ENCODE peak calls at places on chromosome 1, in seven cellular contexts. C, P, Z, Q, N, H and I are unnamed samples.

GRCh38 chr1:226872455-226872854 is 2.0 kb downstream of the PSEN2 start:
- DNase-seq in C (no peak), P (no peak), Z (no peak), Q (peak; percentile 81), N (no peak), H (no peak), I (no peak)

GRCh38 chr1:9787702-9788101 is 36.1 kb downstream of the CLSTN1 start:
- DNase-seq in C (peak; percentile 32), P (no peak), Z (no peak), Q (no peak), N (no peak), H (no peak), I (peak; percentile 34)

GRCh38 chr1:10179751-10180150 is 30.6 kb upstream of the KIF1B start:
- DNase-seq in C (no peak), P (no peak), Z (no peak), Q (no peak), N (no peak), H (no peak), I (no peak)

GRCh38 chr1:94641990-94642389 is 100.4 kb upstream of the F3 start:
- DNase-seq in C (no peak), P (no peak), Z (no peak), Q (no peak), N (no peak), H (no peak), I (no peak)

GRCh38 chr1:17404820-17405219 is 32.8 kb downstream of the PADI6 start:
- DNase-seq in C (no peak), P (no peak), Z (no peak), Q (no peak), N (no peak), H (no peak), I (no peak)

GRCh38 chr1:175918364-175918801 is 175.0 kb upstream of the TNR start:
- DNase-seq in C (no peak), P (no peak), Z (no peak), Q (no peak), N (no peak), H (no peak), I (no peak)

GRCh38 chr1:243496173-243496553 is 240.3 kb downstream of the SDCCAG8 start:
- DNase-seq in C (no peak), P (peak; percentile 54), Z (no peak), Q (no peak), N (no peak), H (peak; percentile 50), I (peak; percentile 86)

GRCh38 chr1:174743654-174744561 is 255.8 kb upstream of the CACYBP start:
- DNase-seq in C (no peak), P (no peak), Z (no peak), Q (no peak), N (no peak), H (no peak), I (no peak)

GRCh38 chr1:6245869-6246496 is 2.0 kb downstream of the HES3 start:
- DNase-seq in C (peak; percentile 79), P (no peak), Z (no peak), Q (no peak), N (no peak), H (no peak), I (no peak)

GRCh38 chr1:153567621-153568366 is 2.1 kb upstream of the S100A2 start:
- DNase-seq in C (no peak), P (no peak), Z (no peak), Q (peak; percentile 21), N (peak; percentile 62), H (no peak), I (no peak)

GRCh38 chr1:99590578-99591209 is 55.2 kb upstream of the PALMD start:
- DNase-seq in C (no peak), P (peak; percentile 22), Z (no peak), Q (peak; percentile 17), N (no peak), H (peak; percentile 61), I (no peak)

GRCh38 chr1:8625981-8626898 is 191.2 kb downstream of the RERE start:
- DNase-seq in C (no peak), P (no peak), Z (no peak), Q (no peak), N (no peak), H (no peak), I (no peak)

GRCh38 chr1:193105821-193106177 is 585 bp upstream of the GLRX2 start:
- DNase-seq in C (no peak), P (no peak), Z (no peak), Q (no peak), N (no peak), H (no peak), I (no peak)

GRCh38 chr1:211738709-211739301 is 63.4 kb upstream of the NEK2 start:
- DNase-seq in C (no peak), P (no peak), Z (no peak), Q (no peak), N (peak; percentile 86), H (no peak), I (no peak)

GRCh38 chr1:166176416-166176815 is 9.6 kb upstream of the FAM78B start:
- DNase-seq in C (no peak), P (no peak), Z (no peak), Q (no peak), N (no peak), H (no peak), I (no peak)

GRCh38 chr1:44025816-44026215 is 5.4 kb downstream of the SLC6A9 start:
- DNase-seq in C (no peak), P (no peak), Z (peak; percentile 63), Q (no peak), N (peak; percentile 50), H (peak; percentile 4), I (no peak)

GRCh38 chr1:67888208-67888607 is 54.9 kb upstream of the GNG12 start:
- DNase-seq in C (no peak), P (no peak), Z (no peak), Q (no peak), N (no peak), H (no peak), I (no peak)

GRCh38 chr1:3067301-3067670 is 1.7 kb upstream of the PRDM16 start:
- DNase-seq in C (peak; percentile 75), P (no peak), Z (peak; percentile 46), Q (peak; percentile 32), N (peak; percentile 58), H (peak; percentile 28), I (peak; percentile 48)

GRCh38 chr1:174153085-174153824 is 6.1 kb upstream of the RABGAP1L start:
- DNase-seq in C (no peak), P (no peak), Z (no peak), Q (no peak), N (no peak), H (no peak), I (no peak)

GRCh38 chr1:118147542-118147941 is 37.5 kb downstream of the SPAG17 start:
- DNase-seq in C (no peak), P (no peak), Z (no peak), Q (no peak), N (no peak), H (no peak), I (no peak)

GRCh38 chr1:155466996-155467395 is 95.6 kb downstream of the ASH1L start:
- DNase-seq in C (no peak), P (no peak), Z (no peak), Q (no peak), N (no peak), H (no peak), I (no peak)

GRCh38 chr1:245084551-245084950 is 70.2 kb upstream of the KIF26B start:
- DNase-seq in C (no peak), P (no peak), Z (no peak), Q (no peak), N (no peak), H (no peak), I (no peak)

GRCh38 chr1:51622455-51622913 is 5.6 kb downstream of the OSBPL9 start:
- DNase-seq in C (no peak), P (no peak), Z (no peak), Q (no peak), N (no peak), H (peak; percentile 57), I (peak; percentile 86)

GRCh38 chr1:27455166-27455811 is 34.7 kb downstream of the WASF2 start:
- DNase-seq in C (no peak), P (no peak), Z (no peak), Q (no peak), N (no peak), H (no peak), I (no peak)

DNA sequence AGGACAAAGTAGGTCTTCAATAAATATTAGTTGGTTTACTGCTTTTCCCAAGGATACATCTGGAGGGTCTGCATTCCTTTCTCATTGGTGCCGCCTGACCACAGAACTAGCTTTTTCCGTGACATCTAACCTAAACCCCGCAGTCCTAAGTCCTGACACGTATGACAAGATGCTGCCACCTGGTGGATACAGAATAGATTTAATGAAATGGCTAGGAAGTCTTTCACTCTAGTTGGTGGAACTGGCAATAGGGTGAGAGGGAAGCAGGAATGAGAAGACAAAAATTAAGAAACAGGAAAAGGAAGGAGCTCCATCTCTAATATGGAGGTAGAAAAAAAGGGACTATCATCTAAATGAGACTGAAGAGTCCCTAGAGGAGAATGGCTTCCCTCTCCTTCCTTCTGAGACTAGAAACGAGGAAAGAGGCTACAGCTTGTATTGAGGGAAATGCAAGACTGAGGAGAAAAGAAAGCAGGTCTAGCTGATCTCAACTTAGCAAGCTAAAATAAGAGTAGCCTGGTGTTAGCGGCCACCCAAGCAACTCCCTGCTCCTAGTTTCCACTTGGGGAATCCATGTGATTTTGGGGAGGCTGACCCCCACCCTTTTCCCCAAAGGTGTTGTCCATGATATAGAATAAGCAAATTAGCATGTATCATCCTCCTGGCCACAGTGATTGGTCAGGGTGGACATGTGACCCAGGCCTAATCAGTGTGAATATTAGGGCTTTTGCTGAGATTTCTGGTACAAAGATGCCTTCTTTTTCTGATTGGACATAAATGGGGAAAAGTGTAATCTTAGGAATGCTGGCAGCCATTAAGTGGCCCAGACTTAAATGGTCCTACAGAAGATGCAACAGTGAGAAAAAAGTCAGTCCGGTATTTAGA is 5.9 kb downstream of the RFX5 start:
- DNase-seq in C (no peak), P (no peak), Z (no peak), Q (peak; percentile 55), N (no peak), H (no peak), I (no peak)
- H3K27ac ChIP-seq in C (no peak overlapping the region), P (no peak overlapping the region), Z (peak overlapping the region; percentile 34), Q (no peak overlapping the region), N (peak overlapping the region; percentile 45), H (peak overlapping the region; percentile 54), I (peak overlapping the region; percentile 55)

GRCh38 chr1:36136535-36136934 is 11.5 kb upstream of the COL8A2 start:
- DNase-seq in C (no peak), P (no peak), Z (no peak), Q (no peak), N (no peak), H (peak; percentile 59), I (no peak)
- H3K27ac ChIP-seq in C (peak overlapping the region; percentile 84), P (peak overlapping the region; percentile 84), Z (peak overlapping the region; percentile 31), Q (peak overlapping the region; percentile 50), N (peak overlapping the region; percentile 32), H (peak overlapping the region; percentile 80), I (peak overlapping the region; percentile 78)

GRCh38 chr1:19387045-19387467 is 74.9 kb downstream of the SLC66A1 start:
- DNase-seq in C (no peak), P (no peak), Z (no peak), Q (no peak), N (no peak), H (no peak), I (no peak)
- H3K27ac ChIP-seq in C (no peak overlapping the region), P (no peak overlapping the region), Z (peak overlapping the region; percentile 71), Q (no peak overlapping the region), N (no peak overlapping the region), H (peak overlapping the region; percentile 45), I (peak overlapping the region; percentile 77)

DNA sequence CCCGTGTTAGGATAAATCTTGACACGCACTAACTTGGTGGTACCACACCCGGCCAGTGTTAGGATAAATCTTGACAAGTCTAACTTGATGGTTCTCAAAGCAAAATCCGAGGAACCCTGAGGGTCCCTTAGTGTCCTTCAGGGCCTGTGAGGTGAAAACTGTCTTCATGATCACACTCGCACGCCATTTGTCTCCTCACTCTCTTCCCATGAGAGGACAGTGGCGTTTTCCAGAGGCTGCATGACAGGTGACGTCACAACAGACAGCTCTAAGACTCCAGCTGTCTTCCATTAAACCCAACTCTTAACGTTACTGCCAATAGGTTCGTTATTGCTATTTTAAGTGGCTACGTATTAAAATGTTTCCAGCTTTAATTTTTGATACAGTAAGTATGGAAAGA is 13.8 kb downstream of the CFAP74 start:
- DNase-seq in C (no peak), P (no peak), Z (no peak), Q (no peak), N (no peak), H (no peak), I (no peak)
- H3K27ac ChIP-seq in C (no peak overlapping the region), P (peak overlapping the region; percentile 72), Z (peak overlapping the region; percentile 62), Q (peak overlapping the region; percentile 22), N (peak overlapping the region; percentile 67), H (peak overlapping the region; percentile 66), I (peak overlapping the region; percentile 57)